ENCODE peak calls at places on chromosome 5, in nine cellular contexts. T is HuH-7; C is RKO; L is effector memory CD8-positive, alpha-beta T cell; O is NCI-H146; D is fibroblast of the conjunctiva; N is cerebellar cortex; Q is EL; B is GM20000. Z is an unnamed sample.

GRCh38 chr5:150052326-150053230 is 33.8 kb downstream of the CSF1R start:
- DNase-seq in T (no peak), C (no peak), L (no peak), O (no peak), D (no peak), N (no peak), Q (no peak), B (no peak), Z (no peak)

GRCh38 chr5:43602456-43602817 is 543 bp upstream of the NNT start:
- DNase-seq in T (peak; percentile 55), C (no peak), L (peak; percentile 23), O (peak; percentile 77), D (peak; percentile 14), N (peak; percentile 38), Q (peak; percentile 69), B (peak; percentile 32), Z (no peak)

GRCh38 chr5:75620184-75620959 is 9.1 kb downstream of the ANKDD1B start:
- DNase-seq in T (no peak), C (no peak), L (no peak), O (no peak), D (no peak), N (no peak), Q (no peak), B (no peak), Z (no peak)

GRCh38 chr5:14306415-14306814 is 163.3 kb downstream of the TRIO start:
- DNase-seq in T (no peak), C (no peak), L (no peak), O (no peak), D (no peak), N (no peak), Q (no peak), B (no peak), Z (no peak)

GRCh38 chr5:139177809-139178581 is 20.2 kb downstream of the SIL1 start:
- DNase-seq in T (no peak), C (no peak), L (no peak), O (no peak), D (no peak), N (peak; percentile 98), Q (no peak), B (no peak), Z (no peak)

GRCh38 chr5:110925398-110925797 is 146.1 kb upstream of the TSLP start:
- DNase-seq in T (no peak), C (no peak), L (no peak), O (no peak), D (no peak), N (no peak), Q (no peak), B (no peak), Z (no peak)

GRCh38 chr5:73454379-73455036 is 5.9 kb upstream of the FOXD1 start:
- DNase-seq in T (peak; percentile 48), C (peak; percentile 81), L (peak; percentile 43), O (peak; percentile 94), D (no peak), N (peak; percentile 68), Q (peak; percentile 57), B (no peak), Z (no peak)

GRCh38 chr5:43073597-43074546 is 33.8 kb upstream of the ANXA2R start:
- DNase-seq in T (peak; percentile 74), C (peak; percentile 51), L (peak; percentile 64), O (peak; percentile 56), D (no peak), N (peak; percentile 41), Q (peak; percentile 57), B (peak; percentile 64), Z (no peak)

GRCh38 chr5:136053336-136054121 is 24.7 kb downstream of the TGFBI start:
- DNase-seq in T (no peak), C (peak; percentile 87), L (no peak), O (no peak), D (peak; percentile 67), N (no peak), Q (peak; percentile 99), B (no peak), Z (no peak)

GRCh38 chr5:57094753-57095683 is 78.8 kb upstream of the GPBP1 start:
- DNase-seq in T (no peak), C (no peak), L (peak; percentile 4), O (peak; percentile 50), D (no peak), N (peak; percentile 5), Q (peak; percentile 8), B (no peak), Z (no peak)

GRCh38 chr5:158758666-158759065 is 341.1 kb downstream of the EBF1 start:
- DNase-seq in T (no peak), C (no peak), L (no peak), O (no peak), D (no peak), N (no peak), Q (peak; percentile 80), B (no peak), Z (no peak)

GRCh38 chr5:174453690-174454089 is 270.7 kb upstream of the MSX2 start:
- DNase-seq in T (no peak), C (no peak), L (no peak), O (no peak), D (no peak), N (no peak), Q (no peak), B (no peak), Z (no peak)

GRCh38 chr5:121731377-121731776 is 120.3 kb upstream of the FTMT start:
- DNase-seq in T (no peak), C (no peak), L (no peak), O (no peak), D (no peak), N (no peak), Q (no peak), B (no peak), Z (no peak)

GRCh38 chr5:10661401-10661800 is 97.5 kb downstream of the ANKRD33B start:
- DNase-seq in T (no peak), C (no peak), L (no peak), O (no peak), D (no peak), N (no peak), Q (no peak), B (no peak), Z (no peak)

GRCh38 chr5:73818357-73818756 is 192.4 kb downstream of the ARHGEF28 start:
- DNase-seq in T (no peak), C (no peak), L (no peak), O (no peak), D (peak; percentile 8), N (no peak), Q (peak; percentile 70), B (no peak), Z (no peak)